ENCODE peak calls at places on chromosomes 12 and 14, in nine cellular contexts. One of them, this sample, is unnamed.

GRCh38 chr14:93375673-93376156 is 28.7 kb downstream of the COX8C start:
- DNase-seq in stomach: no peak
- DNase-seq in mucosa of descending colon: no peak
- DNase-seq in brain microvascular endothelial cell: no peak
- DNase-seq in fibroblast of villous mesenchyme: no peak
- DNase-seq in GM20000: peak; percentile 33
- DNase-seq in GM12878: peak; percentile 86
- DNase-seq in mammary epithelial cell: no peak
- DNase-seq in AG10803: no peak
- DNase-seq in this sample: no peak

GRCh38 chr14:93042968-93043940 is 72.5 kb downstream of the ITPK1 start:
- DNase-seq in stomach: peak; percentile 93
- DNase-seq in mucosa of descending colon: peak; percentile 90
- DNase-seq in brain microvascular endothelial cell: peak; percentile 87
- DNase-seq in fibroblast of villous mesenchyme: peak; percentile 80
- DNase-seq in GM20000: peak; percentile 45
- DNase-seq in GM12878: no peak
- DNase-seq in mammary epithelial cell: peak; percentile 96
- DNase-seq in AG10803: peak; percentile 87
- DNase-seq in this sample: peak; percentile 82

GRCh38 chr14:93892505-93892839 is 34.7 kb upstream of the FAM181A start:
- DNase-seq in stomach: no peak
- DNase-seq in mucosa of descending colon: no peak
- DNase-seq in brain microvascular endothelial cell: no peak
- DNase-seq in fibroblast of villous mesenchyme: no peak
- DNase-seq in GM20000: no peak
- DNase-seq in GM12878: no peak
- DNase-seq in mammary epithelial cell: no peak
- DNase-seq in AG10803: no peak
- DNase-seq in this sample: no peak

GRCh38 chr14:53542692-53543091 is 389.6 kb upstream of the DDHD1 start:
- DNase-seq in stomach: no peak
- DNase-seq in mucosa of descending colon: no peak
- DNase-seq in brain microvascular endothelial cell: peak; percentile 51
- DNase-seq in fibroblast of villous mesenchyme: peak; percentile 59
- DNase-seq in GM20000: no peak
- DNase-seq in GM12878: no peak
- DNase-seq in mammary epithelial cell: peak; percentile 5
- DNase-seq in AG10803: peak; percentile 33
- DNase-seq in this sample: peak; percentile 31

GRCh38 chr12:25401547-25402345 is 151.0 kb upstream of the KRAS start:
- DNase-seq in stomach: no peak
- DNase-seq in mucosa of descending colon: no peak
- DNase-seq in brain microvascular endothelial cell: no peak
- DNase-seq in fibroblast of villous mesenchyme: peak; percentile 36
- DNase-seq in GM20000: no peak
- DNase-seq in GM12878: no peak
- DNase-seq in mammary epithelial cell: no peak
- DNase-seq in AG10803: peak; percentile 26
- DNase-seq in this sample: no peak

GRCh38 chr14:102040153-102040552 is 46.7 kb downstream of the HSP90AA1 start:
- DNase-seq in stomach: no peak
- DNase-seq in mucosa of descending colon: no peak
- DNase-seq in brain microvascular endothelial cell: no peak
- DNase-seq in fibroblast of villous mesenchyme: no peak
- DNase-seq in GM20000: no peak
- DNase-seq in GM12878: no peak
- DNase-seq in mammary epithelial cell: no peak
- DNase-seq in AG10803: no peak
- DNase-seq in this sample: no peak

GRCh38 chr12:13223176-13223806 is 26.8 kb downstream of the EMP1 start:
- DNase-seq in stomach: no peak
- DNase-seq in mucosa of descending colon: no peak
- DNase-seq in brain microvascular endothelial cell: peak; percentile 68
- DNase-seq in fibroblast of villous mesenchyme: peak; percentile 85
- DNase-seq in GM20000: no peak
- DNase-seq in GM12878: no peak
- DNase-seq in mammary epithelial cell: peak; percentile 83
- DNase-seq in AG10803: peak; percentile 93
- DNase-seq in this sample: peak; percentile 95

GRCh38 chr12:57110189-57111045 is 745 bp downstream of the STAT6 start:
- DNase-seq in stomach: peak; percentile 68
- DNase-seq in mucosa of descending colon: peak; percentile 88
- DNase-seq in brain microvascular endothelial cell: no peak
- DNase-seq in fibroblast of villous mesenchyme: peak; percentile 74
- DNase-seq in GM20000: peak; percentile 72
- DNase-seq in GM12878: no peak
- DNase-seq in mammary epithelial cell: peak; percentile 60
- DNase-seq in AG10803: no peak
- DNase-seq in this sample: peak; percentile 63

GRCh38 chr14:64478634-64479250 is 13.4 kb downstream of the AKAP5 start:
- DNase-seq in stomach: no peak
- DNase-seq in mucosa of descending colon: no peak
- DNase-seq in brain microvascular endothelial cell: peak; percentile 9
- DNase-seq in fibroblast of villous mesenchyme: peak; percentile 44
- DNase-seq in GM20000: peak; percentile 33
- DNase-seq in GM12878: no peak
- DNase-seq in mammary epithelial cell: peak; percentile 3
- DNase-seq in AG10803: peak; percentile 13
- DNase-seq in this sample: peak; percentile 51

GRCh38 chr14:22980672-22981089 is 1.7 kb downstream of the AJUBA start:
- DNase-seq in stomach: peak; percentile 57
- DNase-seq in mucosa of descending colon: no peak
- DNase-seq in brain microvascular endothelial cell: no peak
- DNase-seq in fibroblast of villous mesenchyme: peak; percentile 36
- DNase-seq in GM20000: no peak
- DNase-seq in GM12878: no peak
- DNase-seq in mammary epithelial cell: peak; percentile 69
- DNase-seq in AG10803: peak; percentile 67
- DNase-seq in this sample: peak; percentile 83

GRCh38 chr12:26629864-26630263 is 203.1 kb downstream of the ITPR2 start:
- DNase-seq in stomach: no peak
- DNase-seq in mucosa of descending colon: no peak
- DNase-seq in brain microvascular endothelial cell: peak; percentile 53
- DNase-seq in fibroblast of villous mesenchyme: peak; percentile 65
- DNase-seq in GM20000: no peak
- DNase-seq in GM12878: no peak
- DNase-seq in mammary epithelial cell: no peak
- DNase-seq in AG10803: peak; percentile 30
- DNase-seq in this sample: peak; percentile 29

GRCh38 chr12:12872139-12872933 is 19.0 kb upstream of the GPRC5A start:
- DNase-seq in stomach: peak; percentile 55
- DNase-seq in mucosa of descending colon: peak; percentile 76
- DNase-seq in brain microvascular endothelial cell: peak; percentile 83
- DNase-seq in fibroblast of villous mesenchyme: peak; percentile 82
- DNase-seq in GM20000: no peak
- DNase-seq in GM12878: no peak
- DNase-seq in mammary epithelial cell: peak; percentile 98
- DNase-seq in AG10803: peak; percentile 62
- DNase-seq in this sample: peak; percentile 87

GRCh38 chr14:93033039-93033982 is 82.4 kb downstream of the ITPK1 start:
- DNase-seq in stomach: no peak
- DNase-seq in mucosa of descending colon: peak; percentile 35
- DNase-seq in brain microvascular endothelial cell: no peak
- DNase-seq in fibroblast of villous mesenchyme: no peak
- DNase-seq in GM20000: no peak
- DNase-seq in GM12878: no peak
- DNase-seq in mammary epithelial cell: no peak
- DNase-seq in AG10803: no peak
- DNase-seq in this sample: no peak

GRCh38 chr14:22671622-22672021 is 27.5 kb upstream of the OR6J1 start:
- DNase-seq in stomach: no peak
- DNase-seq in mucosa of descending colon: no peak
- DNase-seq in brain microvascular endothelial cell: peak; percentile 46
- DNase-seq in fibroblast of villous mesenchyme: no peak
- DNase-seq in GM20000: no peak
- DNase-seq in GM12878: no peak
- DNase-seq in mammary epithelial cell: peak; percentile 31
- DNase-seq in AG10803: no peak
- DNase-seq in this sample: no peak

GRCh38 chr12:2944401-2945047 is 14.7 kb upstream of the TEAD4 start:
- DNase-seq in stomach: peak; percentile 72
- DNase-seq in mucosa of descending colon: peak; percentile 52
- DNase-seq in brain microvascular endothelial cell: no peak
- DNase-seq in fibroblast of villous mesenchyme: peak; percentile 46
- DNase-seq in GM20000: peak; percentile 70
- DNase-seq in GM12878: peak; percentile 15
- DNase-seq in mammary epithelial cell: peak; percentile 46
- DNase-seq in AG10803: no peak
- DNase-seq in this sample: peak; percentile 56

DNA sequence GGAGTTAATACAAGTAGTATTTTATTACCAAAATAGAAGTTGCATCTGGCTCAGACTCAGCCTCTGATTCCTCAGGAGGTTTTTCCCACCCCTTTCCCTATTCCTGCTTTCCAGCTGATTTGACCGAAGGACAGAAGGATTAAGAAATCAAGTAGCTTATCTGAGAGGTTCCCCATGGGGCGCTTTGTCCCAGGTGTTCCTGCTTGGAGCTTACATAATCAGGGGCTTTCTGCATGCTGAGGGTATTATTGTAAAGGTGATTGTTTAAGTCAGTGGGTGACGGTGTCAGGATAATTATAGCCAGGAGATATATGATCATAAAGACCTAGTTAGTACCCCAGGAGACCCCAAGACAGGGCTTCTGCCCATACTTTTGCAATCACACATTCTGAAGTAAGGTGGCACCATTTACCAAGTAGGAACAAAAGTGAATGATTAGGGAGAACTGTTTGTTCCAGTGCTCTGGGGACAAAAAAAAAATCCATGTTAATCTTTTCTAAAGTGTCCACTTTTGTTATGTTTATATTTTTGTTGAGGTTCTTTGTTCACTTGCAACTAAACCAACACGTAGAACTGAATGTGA is 921.3 kb downstream of the NRXN3 start:
- DNase-seq in stomach: no peak
- DNase-seq in mucosa of descending colon: no peak
- DNase-seq in brain microvascular endothelial cell: no peak
- DNase-seq in fibroblast of villous mesenchyme: no peak
- DNase-seq in GM20000: no peak
- DNase-seq in GM12878: no peak
- DNase-seq in mammary epithelial cell: no peak
- DNase-seq in AG10803: no peak
- DNase-seq in this sample: no peak
- TF ChIP-seq CTCF in stomach: no peak
- TF ChIP-seq CTCF in mucosa of descending colon: no peak
- TF ChIP-seq CTCF in brain microvascular endothelial cell: no peak
- TF ChIP-seq CTCF in fibroblast of villous mesenchyme: no peak
- TF ChIP-seq CTCF in GM20000: no peak
- TF ChIP-seq CTCF in GM12878: no peak
- TF ChIP-seq CTCF in mammary epithelial cell: no peak
- TF ChIP-seq CTCF in AG10803: no peak
- TF ChIP-seq CTCF in this sample: no peak

GRCh38 chr12:90958995-90959394 is 4.0 kb upstream of the CCER1 start:
- DNase-seq in stomach: no peak
- DNase-seq in mucosa of descending colon: no peak
- DNase-seq in brain microvascular endothelial cell: no peak
- DNase-seq in fibroblast of villous mesenchyme: peak; percentile 48
- DNase-seq in GM20000: no peak
- DNase-seq in GM12878: no peak
- DNase-seq in mammary epithelial cell: no peak
- DNase-seq in AG10803: peak; percentile 43
- DNase-seq in this sample: peak; percentile 47
- TF ChIP-seq CTCF in stomach: no peak
- TF ChIP-seq CTCF in mucosa of descending colon: no peak
- TF ChIP-seq CTCF in brain microvascular endothelial cell: no peak
- TF ChIP-seq CTCF in fibroblast of villous mesenchyme: peak; percentile 35
- TF ChIP-seq CTCF in GM20000: no peak
- TF ChIP-seq CTCF in GM12878: no peak
- TF ChIP-seq CTCF in mammary epithelial cell: no peak
- TF ChIP-seq CTCF in AG10803: peak; percentile 54
- TF ChIP-seq CTCF in this sample: peak; percentile 15

DNA sequence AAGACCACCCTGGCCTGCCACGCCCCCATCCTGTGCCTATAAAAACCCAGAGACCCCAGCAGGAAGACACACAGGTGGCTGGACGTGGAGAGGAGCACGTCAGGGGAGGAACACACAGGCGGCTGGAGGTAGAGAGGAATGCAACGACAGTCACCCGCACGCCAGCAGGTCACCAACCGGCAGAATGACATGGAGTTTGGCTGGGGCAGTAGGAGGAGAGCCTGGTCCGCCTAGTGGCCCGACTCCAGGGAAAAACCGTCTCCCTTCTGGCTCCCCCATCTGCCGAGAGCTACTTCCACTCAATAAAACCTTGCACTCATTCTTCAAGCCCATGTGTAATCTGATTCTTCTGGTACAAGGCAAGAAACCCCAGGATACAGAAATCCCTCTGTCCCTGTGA is 62.7 kb upstream of the KCNH3 start:
- DNase-seq in stomach: no peak
- DNase-seq in mucosa of descending colon: no peak
- DNase-seq in brain microvascular endothelial cell: no peak
- DNase-seq in fibroblast of villous mesenchyme: no peak
- DNase-seq in GM20000: no peak
- DNase-seq in GM12878: no peak
- DNase-seq in mammary epithelial cell: no peak
- DNase-seq in AG10803: no peak
- DNase-seq in this sample: no peak
- TF ChIP-seq CTCF in stomach: no peak
- TF ChIP-seq CTCF in mucosa of descending colon: no peak
- TF ChIP-seq CTCF in brain microvascular endothelial cell: no peak
- TF ChIP-seq CTCF in fibroblast of villous mesenchyme: no peak
- TF ChIP-seq CTCF in GM20000: no peak
- TF ChIP-seq CTCF in GM12878: no peak
- TF ChIP-seq CTCF in mammary epithelial cell: no peak
- TF ChIP-seq CTCF in AG10803: no peak
- TF ChIP-seq CTCF in this sample: no peak

DNA sequence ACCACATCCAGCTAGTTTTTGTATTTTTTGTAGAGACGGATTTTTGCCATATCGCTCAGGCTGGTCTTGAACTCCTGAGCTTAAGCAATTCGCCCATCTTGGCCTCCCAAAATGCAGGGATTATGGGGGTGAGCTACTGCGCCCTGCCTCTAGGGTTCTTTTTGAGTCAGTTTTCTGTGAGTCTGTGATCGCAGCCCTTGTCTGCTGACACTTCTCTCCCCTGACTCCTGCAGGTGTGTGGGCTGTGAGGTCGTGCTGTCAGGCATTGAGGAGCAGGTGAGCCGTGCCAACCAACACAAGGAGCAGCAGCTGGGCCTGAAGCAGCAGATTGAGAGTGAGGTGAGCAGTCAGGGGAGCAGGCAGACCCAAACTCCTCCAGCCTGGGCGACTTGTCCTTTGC is 6.3 kb downstream of the COPS7A start:
- DNase-seq in stomach: no peak
- DNase-seq in mucosa of descending colon: no peak
- DNase-seq in brain microvascular endothelial cell: no peak
- DNase-seq in fibroblast of villous mesenchyme: no peak
- DNase-seq in GM20000: no peak
- DNase-seq in GM12878: no peak
- DNase-seq in mammary epithelial cell: no peak
- DNase-seq in AG10803: no peak
- DNase-seq in this sample: no peak
- TF ChIP-seq CTCF in stomach: no peak
- TF ChIP-seq CTCF in mucosa of descending colon: no peak
- TF ChIP-seq CTCF in brain microvascular endothelial cell: peak; percentile 11
- TF ChIP-seq CTCF in fibroblast of villous mesenchyme: no peak
- TF ChIP-seq CTCF in GM20000: no peak
- TF ChIP-seq CTCF in GM12878: no peak
- TF ChIP-seq CTCF in mammary epithelial cell: no peak
- TF ChIP-seq CTCF in AG10803: no peak
- TF ChIP-seq CTCF in this sample: no peak